ENCODE peak calls at places on chromosome 3, in ten cellular contexts. One of them, this sample, is unnamed.

GRCh38 chr3:157405457-157405856 is 31.2 kb upstream of the PTX3 start:
- DNase-seq in fibroblast of mammary gland: peak
- DNase-seq in RWPE2: no peak
- DNase-seq in cardiac fibroblast: peak
- DNase-seq in heart right ventricle: no peak
- DNase-seq in cardiac muscle cell: peak
- DNase-seq in lower lobe of right lung: no peak
- DNase-seq in A549: no peak
- DNase-seq in ovary: no peak
- DNase-seq in right atrium auricular region: no peak
- DNase-seq in this sample: no peak

GRCh38 chr3:39196671-39197446 is 4.5 kb upstream of the XIRP1 start:
- DNase-seq in fibroblast of mammary gland: no peak
- DNase-seq in RWPE2: no peak
- DNase-seq in cardiac fibroblast: no peak
- DNase-seq in heart right ventricle: no peak
- DNase-seq in cardiac muscle cell: no peak
- DNase-seq in lower lobe of right lung: no peak
- DNase-seq in A549: no peak
- DNase-seq in ovary: no peak
- DNase-seq in right atrium auricular region: no peak
- DNase-seq in this sample: no peak

GRCh38 chr3:101066776-101067175 is 73.6 kb upstream of the ABI3BP start:
- DNase-seq in fibroblast of mammary gland: peak
- DNase-seq in RWPE2: no peak
- DNase-seq in cardiac fibroblast: peak
- DNase-seq in heart right ventricle: no peak
- DNase-seq in cardiac muscle cell: peak
- DNase-seq in lower lobe of right lung: no peak
- DNase-seq in A549: no peak
- DNase-seq in ovary: no peak
- DNase-seq in right atrium auricular region: no peak
- DNase-seq in this sample: no peak

GRCh38 chr3:51243919-51244318 is 141.2 kb upstream of the MANF start:
- DNase-seq in fibroblast of mammary gland: no peak
- DNase-seq in RWPE2: no peak
- DNase-seq in cardiac fibroblast: no peak
- DNase-seq in heart right ventricle: no peak
- DNase-seq in cardiac muscle cell: no peak
- DNase-seq in lower lobe of right lung: no peak
- DNase-seq in A549: no peak
- DNase-seq in ovary: no peak
- DNase-seq in right atrium auricular region: no peak
- DNase-seq in this sample: no peak

GRCh38 chr3:52299815-52300611 is 12.4 kb downstream of the GLYCTK start:
- DNase-seq in fibroblast of mammary gland: no peak
- DNase-seq in RWPE2: no peak
- DNase-seq in cardiac fibroblast: peak
- DNase-seq in heart right ventricle: peak
- DNase-seq in cardiac muscle cell: peak
- DNase-seq in lower lobe of right lung: peak
- DNase-seq in A549: no peak
- DNase-seq in ovary: peak
- DNase-seq in right atrium auricular region: no peak
- DNase-seq in this sample: no peak

GRCh38 chr3:154791611-154792010 is 288.5 kb upstream of the MME start:
- DNase-seq in fibroblast of mammary gland: no peak
- DNase-seq in RWPE2: no peak
- DNase-seq in cardiac fibroblast: no peak
- DNase-seq in heart right ventricle: no peak
- DNase-seq in cardiac muscle cell: no peak
- DNase-seq in lower lobe of right lung: no peak
- DNase-seq in A549: no peak
- DNase-seq in ovary: no peak
- DNase-seq in right atrium auricular region: no peak
- DNase-seq in this sample: no peak

GRCh38 chr3:12875857-12876451 is 34.6 kb upstream of the RPL32 start:
- DNase-seq in fibroblast of mammary gland: peak
- DNase-seq in RWPE2: no peak
- DNase-seq in cardiac fibroblast: peak
- DNase-seq in heart right ventricle: no peak
- DNase-seq in cardiac muscle cell: peak
- DNase-seq in lower lobe of right lung: peak
- DNase-seq in A549: no peak
- DNase-seq in ovary: peak
- DNase-seq in right atrium auricular region: no peak
- DNase-seq in this sample: peak

GRCh38 chr3:134008630-134009156 is 21.0 kb downstream of the SLCO2A1 start:
- DNase-seq in fibroblast of mammary gland: peak
- DNase-seq in RWPE2: peak
- DNase-seq in cardiac fibroblast: peak
- DNase-seq in heart right ventricle: no peak
- DNase-seq in cardiac muscle cell: peak
- DNase-seq in lower lobe of right lung: no peak
- DNase-seq in A549: no peak
- DNase-seq in ovary: no peak
- DNase-seq in right atrium auricular region: peak
- DNase-seq in this sample: no peak

GRCh38 chr3:182795383-182795782 is 2.1 kb downstream of the ATP11B start:
- DNase-seq in fibroblast of mammary gland: peak
- DNase-seq in RWPE2: no peak
- DNase-seq in cardiac fibroblast: no peak
- DNase-seq in heart right ventricle: no peak
- DNase-seq in cardiac muscle cell: peak
- DNase-seq in lower lobe of right lung: no peak
- DNase-seq in A549: no peak
- DNase-seq in ovary: no peak
- DNase-seq in right atrium auricular region: no peak
- DNase-seq in this sample: peak

GRCh38 chr3:25325229-25325628 is 102.8 kb upstream of the RARB start:
- DNase-seq in fibroblast of mammary gland: no peak
- DNase-seq in RWPE2: no peak
- DNase-seq in cardiac fibroblast: no peak
- DNase-seq in heart right ventricle: peak
- DNase-seq in cardiac muscle cell: no peak
- DNase-seq in lower lobe of right lung: no peak
- DNase-seq in A549: no peak
- DNase-seq in ovary: no peak
- DNase-seq in right atrium auricular region: no peak
- DNase-seq in this sample: no peak

GRCh38 chr3:62500556-62501294 is 127.4 kb upstream of the FEZF2 start:
- DNase-seq in fibroblast of mammary gland: peak
- DNase-seq in RWPE2: no peak
- DNase-seq in cardiac fibroblast: no peak
- DNase-seq in heart right ventricle: no peak
- DNase-seq in cardiac muscle cell: no peak
- DNase-seq in lower lobe of right lung: no peak
- DNase-seq in A549: no peak
- DNase-seq in ovary: no peak
- DNase-seq in right atrium auricular region: no peak
- DNase-seq in this sample: no peak

GRCh38 chr3:43455233-43455632 is 166.6 kb downstream of the ANO10 start:
- DNase-seq in fibroblast of mammary gland: peak
- DNase-seq in RWPE2: no peak
- DNase-seq in cardiac fibroblast: peak
- DNase-seq in heart right ventricle: no peak
- DNase-seq in cardiac muscle cell: peak
- DNase-seq in lower lobe of right lung: no peak
- DNase-seq in A549: peak
- DNase-seq in ovary: no peak
- DNase-seq in right atrium auricular region: no peak
- DNase-seq in this sample: peak

GRCh38 chr3:69811452-69812401 is 72.5 kb downstream of the MITF start:
- DNase-seq in fibroblast of mammary gland: no peak
- DNase-seq in RWPE2: no peak
- DNase-seq in cardiac fibroblast: no peak
- DNase-seq in heart right ventricle: no peak
- DNase-seq in cardiac muscle cell: no peak
- DNase-seq in lower lobe of right lung: no peak
- DNase-seq in A549: no peak
- DNase-seq in ovary: no peak
- DNase-seq in right atrium auricular region: no peak
- DNase-seq in this sample: no peak

GRCh38 chr3:189146842-189147241 is 24.9 kb upstream of the TPRG1 start:
- DNase-seq in fibroblast of mammary gland: no peak
- DNase-seq in RWPE2: no peak
- DNase-seq in cardiac fibroblast: no peak
- DNase-seq in heart right ventricle: no peak
- DNase-seq in cardiac muscle cell: no peak
- DNase-seq in lower lobe of right lung: no peak
- DNase-seq in A549: no peak
- DNase-seq in ovary: no peak
- DNase-seq in right atrium auricular region: no peak
- DNase-seq in this sample: no peak

GRCh38 chr3:189249987-189250386 is 78.2 kb downstream of the TPRG1 start:
- DNase-seq in fibroblast of mammary gland: no peak
- DNase-seq in RWPE2: no peak
- DNase-seq in cardiac fibroblast: no peak
- DNase-seq in heart right ventricle: no peak
- DNase-seq in cardiac muscle cell: no peak
- DNase-seq in lower lobe of right lung: no peak
- DNase-seq in A549: no peak
- DNase-seq in ovary: no peak
- DNase-seq in right atrium auricular region: no peak
- DNase-seq in this sample: no peak

GRCh38 chr3:193594946-193595689 is 2.1 kb downstream of the OPA1 start:
- DNase-seq in fibroblast of mammary gland: peak
- DNase-seq in RWPE2: no peak
- DNase-seq in cardiac fibroblast: peak
- DNase-seq in heart right ventricle: no peak
- DNase-seq in cardiac muscle cell: peak
- DNase-seq in lower lobe of right lung: no peak
- DNase-seq in A549: no peak
- DNase-seq in ovary: no peak
- DNase-seq in right atrium auricular region: no peak
- DNase-seq in this sample: no peak

GRCh38 chr3:77158701-77159100 is 118.8 kb downstream of the ROBO2 start:
- DNase-seq in fibroblast of mammary gland: no peak
- DNase-seq in RWPE2: no peak
- DNase-seq in cardiac fibroblast: no peak
- DNase-seq in heart right ventricle: no peak
- DNase-seq in cardiac muscle cell: no peak
- DNase-seq in lower lobe of right lung: no peak
- DNase-seq in A549: no peak
- DNase-seq in ovary: no peak
- DNase-seq in right atrium auricular region: no peak
- DNase-seq in this sample: no peak

GRCh38 chr3:77161098-77161497 is 121.2 kb downstream of the ROBO2 start:
- DNase-seq in fibroblast of mammary gland: no peak
- DNase-seq in RWPE2: no peak
- DNase-seq in cardiac fibroblast: no peak
- DNase-seq in heart right ventricle: no peak
- DNase-seq in cardiac muscle cell: no peak
- DNase-seq in lower lobe of right lung: no peak
- DNase-seq in A549: no peak
- DNase-seq in ovary: no peak
- DNase-seq in right atrium auricular region: no peak
- DNase-seq in this sample: no peak

GRCh38 chr3:77159182-77159581 is 119.3 kb downstream of the ROBO2 start:
- DNase-seq in fibroblast of mammary gland: no peak
- DNase-seq in RWPE2: no peak
- DNase-seq in cardiac fibroblast: no peak
- DNase-seq in heart right ventricle: no peak
- DNase-seq in cardiac muscle cell: no peak
- DNase-seq in lower lobe of right lung: no peak
- DNase-seq in A549: no peak
- DNase-seq in ovary: no peak
- DNase-seq in right atrium auricular region: no peak
- DNase-seq in this sample: no peak
- TF ChIP-seq CTCF in fibroblast of mammary gland: no peak
- TF ChIP-seq CTCF in RWPE2: peak
- TF ChIP-seq CTCF in cardiac fibroblast: no peak
- TF ChIP-seq CTCF in heart right ventricle: no peak
- TF ChIP-seq CTCF in cardiac muscle cell: no peak
- TF ChIP-seq CTCF in lower lobe of right lung: no peak
- TF ChIP-seq CTCF in A549: no peak
- TF ChIP-seq CTCF in ovary: no peak
- TF ChIP-seq CTCF in right atrium auricular region: no peak
- TF ChIP-seq CTCF in this sample: no peak

GRCh38 chr3:57910988-57911387 is 97.2 kb upstream of the FLNB start:
- DNase-seq in fibroblast of mammary gland: no peak
- DNase-seq in RWPE2: no peak
- DNase-seq in cardiac fibroblast: no peak
- DNase-seq in heart right ventricle: no peak
- DNase-seq in cardiac muscle cell: peak
- DNase-seq in lower lobe of right lung: no peak
- DNase-seq in A549: peak
- DNase-seq in ovary: no peak
- DNase-seq in right atrium auricular region: no peak
- DNase-seq in this sample: peak
- TF ChIP-seq CTCF in fibroblast of mammary gland: peak
- TF ChIP-seq CTCF in RWPE2: peak
- TF ChIP-seq CTCF in cardiac fibroblast: peak
- TF ChIP-seq CTCF in heart right ventricle: peak
- TF ChIP-seq CTCF in cardiac muscle cell: peak
- TF ChIP-seq CTCF in lower lobe of right lung: peak
- TF ChIP-seq CTCF in A549: peak
- TF ChIP-seq CTCF in ovary: no peak
- TF ChIP-seq CTCF in right atrium auricular region: no peak
- TF ChIP-seq CTCF in this sample: peak

GRCh38 chr3:55036883-55037577 is 109.2 kb upstream of the LRTM1 start:
- DNase-seq in fibroblast of mammary gland: no peak
- DNase-seq in RWPE2: no peak
- DNase-seq in cardiac fibroblast: no peak
- DNase-seq in heart right ventricle: no peak
- DNase-seq in cardiac muscle cell: no peak
- DNase-seq in lower lobe of right lung: no peak
- DNase-seq in A549: no peak
- DNase-seq in ovary: no peak
- DNase-seq in right atrium auricular region: no peak
- DNase-seq in this sample: no peak

DNA sequence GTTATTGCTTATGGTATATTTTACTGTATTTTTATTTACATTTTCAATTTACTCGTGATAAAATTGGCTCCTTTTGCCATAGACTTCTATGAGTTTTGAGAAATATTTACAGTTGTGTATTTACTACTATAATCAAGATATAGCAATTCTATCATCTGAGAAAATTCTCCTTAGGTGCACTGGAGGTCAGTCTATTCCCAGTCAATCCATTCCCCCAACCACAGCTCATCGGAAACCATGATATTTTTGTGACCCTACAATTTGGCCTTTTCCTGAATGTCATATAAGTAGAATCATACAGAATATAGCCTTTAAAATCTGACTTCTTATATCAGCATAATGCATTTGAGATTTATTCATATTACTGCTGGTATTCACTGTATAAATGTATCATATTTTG is 114.7 kb upstream of the LRTM1 start:
- DNase-seq in fibroblast of mammary gland: peak
- DNase-seq in RWPE2: no peak
- DNase-seq in cardiac fibroblast: peak
- DNase-seq in heart right ventricle: no peak
- DNase-seq in cardiac muscle cell: peak
- DNase-seq in lower lobe of right lung: no peak
- DNase-seq in A549: no peak
- DNase-seq in ovary: no peak
- DNase-seq in right atrium auricular region: no peak
- DNase-seq in this sample: no peak
- TF ChIP-seq CTCF in fibroblast of mammary gland: peak
- TF ChIP-seq CTCF in RWPE2: peak
- TF ChIP-seq CTCF in cardiac fibroblast: no peak
- TF ChIP-seq CTCF in heart right ventricle: no peak
- TF ChIP-seq CTCF in cardiac muscle cell: no peak
- TF ChIP-seq CTCF in lower lobe of right lung: no peak
- TF ChIP-seq CTCF in A549: no peak
- TF ChIP-seq CTCF in ovary: no peak
- TF ChIP-seq CTCF in right atrium auricular region: no peak
- TF ChIP-seq CTCF in this sample: no peak

GRCh38 chr3:57805674-57806073 is 49.6 kb downstream of the SLMAP start:
- DNase-seq in fibroblast of mammary gland: peak
- DNase-seq in RWPE2: no peak
- DNase-seq in cardiac fibroblast: peak
- DNase-seq in heart right ventricle: no peak
- DNase-seq in cardiac muscle cell: peak
- DNase-seq in lower lobe of right lung: no peak
- DNase-seq in A549: peak
- DNase-seq in ovary: no peak
- DNase-seq in right atrium auricular region: no peak
- DNase-seq in this sample: peak
- TF ChIP-seq CTCF in fibroblast of mammary gland: no peak
- TF ChIP-seq CTCF in RWPE2: no peak
- TF ChIP-seq CTCF in cardiac fibroblast: no peak
- TF ChIP-seq CTCF in heart right ventricle: no peak
- TF ChIP-seq CTCF in cardiac muscle cell: no peak
- TF ChIP-seq CTCF in lower lobe of right lung: no peak
- TF ChIP-seq CTCF in A549: no peak
- TF ChIP-seq CTCF in ovary: no peak
- TF ChIP-seq CTCF in right atrium auricular region: no peak
- TF ChIP-seq CTCF in this sample: no peak

This sample was measured in Calu3.